ENCODE peak calls at places on chromosomes 1 and 21, in eight cellular contexts. N is H1, C is SK-N-SH, Z is HCT116, F is endothelial cell of umbilical vein, M is K562, Q is GM12878, B is HepG2. H is an unnamed sample.

GRCh38 chr1:236142358-236143103 is at the start of gene GPR137B:
- DNase-seq in Q (no peak), Z (no peak), C (peak), B (no peak), N (peak), F (peak), M (peak), H (no peak)

GRCh38 chr21:32298148-32298559 is 501 bp upstream of the MRAP start:
- DNase-seq in F (no peak), Z (no peak), B (no peak), C (no peak), Q (no peak), M (no peak), N (no peak), H (no peak)

GRCh38 chr1:229557214-229557850 is 1.2 kb downstream of the ABCB10 start:
- DNase-seq in C (no peak), B (peak), N (no peak), Q (no peak), F (peak), Z (no peak), M (peak), H (no peak)

GRCh38 chr1:61687901-61688300 is 37.0 kb downstream of the TM2D1 start:
- DNase-seq in N (no peak), Z (no peak), Q (no peak), M (no peak), F (peak), C (no peak), B (no peak), H (no peak)

GRCh38 chr1:64536217-64536835 is 66.4 kb downstream of the CACHD1 start:
- DNase-seq in F (peak), C (no peak), M (no peak), B (no peak), Z (no peak), Q (no peak), N (no peak), H (no peak)

GRCh38 chr1:22045604-22046228 is 6.8 kb upstream of the CDC42 start:
- DNase-seq in C (no peak), Q (no peak), B (no peak), N (no peak), Z (no peak), F (no peak), M (peak), H (no peak)

GRCh38 chr1:159921700-159922498 is 3.4 kb downstream of the TAGLN2 start:
- DNase-seq in Z (no peak), Q (no peak), F (peak), N (no peak), B (no peak), M (peak), C (peak), H (no peak)

GRCh38 chr1:115753830-115754229 is 14.7 kb downstream of the CASQ2 start:
- DNase-seq in Q (no peak), B (no peak), F (no peak), Z (no peak), N (no peak), M (no peak), C (no peak), H (no peak)

GRCh38 chr1:197801684-197802083 is 26.4 kb upstream of the DENND1B start:
- DNase-seq in Z (no peak), M (no peak), Q (no peak), C (no peak), F (no peak), N (no peak), B (no peak), H (no peak)

GRCh38 chr1:11615109-11615508 is 39.1 kb downstream of the FBXO2 start:
- DNase-seq in F (no peak), M (peak), B (no peak), C (no peak), N (no peak), Q (no peak), Z (no peak), H (no peak)
- TF ChIP-seq POLR2AphosphoS5 in F (no peak), M (no peak), B (no peak), C (no peak), N (no peak), Q (no peak), Z (no peak), H (no peak)

DNA sequence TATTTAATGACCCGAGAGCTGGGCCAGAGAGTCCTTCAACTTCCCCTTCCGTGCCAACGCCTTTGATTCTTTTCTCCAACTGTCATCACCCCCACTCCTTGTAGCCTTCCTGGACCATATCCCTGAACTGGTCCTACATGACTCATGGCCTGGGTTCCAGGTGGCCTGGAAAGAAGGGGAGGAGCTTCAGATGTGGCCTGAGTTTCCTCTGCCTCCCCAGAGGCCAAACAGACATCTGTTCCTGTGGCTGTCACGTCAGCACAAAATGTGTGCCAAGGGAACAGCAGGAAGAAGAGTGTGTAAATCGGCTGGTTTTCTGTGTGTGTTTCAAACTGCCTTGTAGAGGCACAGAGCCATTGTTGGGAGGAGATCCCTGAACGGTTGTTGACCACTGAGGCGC is 24.9 kb upstream of the KIRREL1 start:
- DNase-seq in N (no peak), B (no peak), Q (no peak), Z (no peak), C (no peak), M (no peak), F (peak), H (no peak)
- H3K9ac ChIP-seq in N (no peak), B (no peak), Q (no peak), Z (no peak), C (peak), M (no peak), F (no peak), H (no peak)

DNA sequence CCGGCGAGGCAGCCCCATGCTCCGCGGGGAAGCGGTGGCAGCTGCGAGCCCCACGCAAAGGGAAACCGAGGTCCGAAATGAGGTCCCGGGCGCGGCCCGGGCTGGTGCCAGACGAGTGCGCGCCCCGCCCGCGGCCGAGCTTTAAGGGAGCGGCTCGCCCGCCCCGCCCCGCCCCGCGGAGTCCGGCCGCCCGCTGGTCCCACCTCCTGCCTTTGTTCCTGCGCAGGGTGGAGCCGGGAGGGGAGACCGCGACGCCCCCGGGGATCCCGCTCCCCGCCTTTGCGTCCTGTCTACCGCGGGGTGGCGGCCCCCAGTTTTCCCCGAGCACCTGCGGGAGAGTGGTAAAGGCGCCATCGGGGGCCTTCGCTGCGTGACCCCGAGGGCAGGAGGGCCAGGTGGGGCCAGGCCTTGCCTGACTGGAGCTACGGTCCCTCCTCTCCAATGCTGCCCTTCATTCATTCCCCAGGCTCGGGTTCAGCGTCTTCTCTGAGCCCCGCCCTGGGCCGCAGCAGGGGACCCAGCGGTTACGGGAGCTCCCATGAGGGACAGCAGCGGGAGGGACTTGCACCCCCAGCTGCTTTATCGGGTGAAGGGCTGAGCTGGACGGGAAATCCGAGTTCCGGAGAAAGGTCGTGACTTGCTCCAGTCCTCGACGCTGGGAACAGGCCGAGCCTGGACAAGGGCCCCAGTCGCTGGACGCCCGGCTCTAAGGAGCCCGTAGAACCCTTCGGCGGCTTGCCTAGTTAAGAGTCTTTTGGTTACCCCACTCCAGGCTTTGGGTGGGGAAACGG is at the start of gene HES2:
- DNase-seq in C (peak), M (peak), B (no peak), N (peak), Q (no peak), F (peak), Z (no peak), H (no peak)
- TF ChIP-seq POLR2AphosphoS5 in C (no peak), M (no peak), B (no peak), N (no peak), Q (no peak), F (peak), Z (peak), H (no peak)

GRCh38 chr21:34017127-34017961 is 56.0 kb upstream of the MRPS6 start:
- DNase-seq in M (no peak), C (no peak), N (no peak), Q (peak), F (no peak), Z (no peak), B (peak), H (no peak)

GRCh38 chr21:34018185-34018584 is 55.2 kb upstream of the MRPS6 start:
- DNase-seq in Z (no peak), F (no peak), Q (no peak), B (no peak), C (no peak), N (no peak), M (no peak), H (no peak)

GRCh38 chr21:34019402-34019801 is 54.0 kb upstream of the MRPS6 start:
- DNase-seq in M (no peak), Q (no peak), N (no peak), C (no peak), F (no peak), B (no peak), Z (no peak), H (no peak)

GRCh38 chr21:34020005-34020847 is 53.2 kb upstream of the MRPS6 start:
- DNase-seq in M (no peak), N (no peak), C (no peak), F (no peak), Z (no peak), Q (peak), B (peak), H (no peak)

DNA sequence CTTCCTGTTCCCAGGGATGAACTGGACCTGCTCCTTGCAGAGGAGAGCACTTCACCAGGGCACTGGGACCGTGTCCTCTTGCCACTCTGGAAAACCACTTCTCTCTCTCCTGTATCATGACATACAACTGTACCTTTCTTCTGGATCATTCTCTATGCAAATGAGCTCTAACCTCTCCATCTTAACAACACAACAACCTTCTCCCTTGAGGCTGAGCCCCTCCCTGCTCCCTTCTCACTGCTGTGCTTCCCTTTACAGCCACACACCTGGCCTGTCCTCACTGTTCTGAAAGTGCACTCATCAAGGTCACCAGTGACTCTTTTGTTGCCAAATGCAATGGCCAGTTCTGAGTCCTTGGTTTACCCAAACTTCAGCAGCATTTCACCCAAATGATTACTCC is 54.5 kb upstream of the MRPS6 start:
- DNase-seq in C (no peak), B (no peak), N (no peak), Z (no peak), F (no peak), Q (peak), M (no peak), H (no peak)
- H3K9ac ChIP-seq in C (no peak), B (no peak), N (no peak), Z (no peak), F (no peak), Q (peak), M (no peak), H (no peak)

GRCh38 chr1:8241417-8242014 is 76.4 kb upstream of the SLC45A1 start:
- DNase-seq in C (no peak), Z (no peak), F (peak), Q (no peak), B (peak), N (no peak), M (no peak), H (no peak)

GRCh38 chr1:8247821-8248436 is 70.0 kb upstream of the SLC45A1 start:
- DNase-seq in M (no peak), Z (no peak), B (no peak), N (no peak), F (no peak), Q (no peak), C (no peak), H (no peak)

GRCh38 chr1:8242498-8242897 is 75.4 kb upstream of the SLC45A1 start:
- DNase-seq in M (no peak), C (no peak), Z (no peak), N (no peak), Q (no peak), B (no peak), F (no peak), H (no peak)

GRCh38 chr1:8239306-8240023 is 78.4 kb upstream of the SLC45A1 start:
- DNase-seq in M (no peak), C (no peak), Q (no peak), Z (no peak), N (peak), F (no peak), B (peak), H (no peak)

DNA sequence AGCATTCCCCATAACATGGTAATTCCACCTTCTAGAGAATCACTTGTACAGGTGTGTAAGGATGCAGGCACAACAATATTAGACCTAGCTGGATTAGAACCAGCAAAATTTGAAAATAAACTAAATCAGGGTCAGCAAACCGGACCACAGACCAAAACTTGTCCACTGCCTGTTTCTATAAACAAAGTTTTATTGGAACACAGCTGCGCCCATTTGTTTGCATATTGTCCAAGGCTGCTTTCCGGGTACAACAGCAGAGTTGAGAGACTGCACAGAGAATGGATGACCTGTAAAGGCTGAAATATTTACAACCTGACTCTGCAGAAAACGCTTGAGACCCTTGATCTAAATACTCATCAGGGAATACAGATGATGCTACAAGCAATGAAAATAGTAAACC is 73.6 kb upstream of the SLC45A1 start:
- DNase-seq in Z (no peak), C (no peak), N (no peak), Q (no peak), F (no peak), M (no peak), B (no peak), H (no peak)
- TF ChIP-seq POLR2AphosphoS5 in Z (no peak), C (no peak), N (no peak), Q (no peak), F (no peak), M (no peak), B (no peak), H (no peak)

GRCh38 chr1:207868252-207868768 is 42.6 kb downstream of the CD34 start:
- DNase-seq in Q (no peak), F (peak), M (peak), C (peak), Z (no peak), N (peak), B (no peak), H (no peak)
- H3K9ac ChIP-seq in Q (peak), F (peak), M (peak), C (peak), Z (peak), N (no peak), B (peak), H (peak)

H was measured in SK-N-MC.